ENCODE peak calls at places on chromosomes 6 and 20, in five cellular contexts. E, K, R, M and P are unnamed samples.

GRCh38 chr6:78830810-78831209 is 36.5 kb upstream of the IRAK1BP1 start:
- DNase-seq in E (no peak), K (no peak), R (no peak), M (no peak), P (no peak)

GRCh38 chr6:146028250-146028789 is 542 bp upstream of the GRM1 start:
- DNase-seq in E (peak), K (peak), R (no peak), M (peak), P (no peak)

GRCh38 chr20:61263084-61263695 is 11.1 kb downstream of the CDH4 start:
- DNase-seq in E (no peak), K (peak), R (no peak), M (no peak), P (no peak)

GRCh38 chr6:45469708-45470107 is 92.0 kb upstream of the SUPT3H start:
- DNase-seq in E (no peak), K (no peak), R (no peak), M (no peak), P (no peak)

GRCh38 chr20:38447251-38447661 is 12.1 kb upstream of the SNHG17 start:
- DNase-seq in E (no peak), K (no peak), R (no peak), M (no peak), P (no peak)

GRCh38 chr20:37897008-37897548 is 5.8 kb upstream of the VSTM2L start:
- DNase-seq in E (no peak), K (no peak), R (no peak), M (no peak), P (no peak)

GRCh38 chr20:38805958-38806854 is 709 bp downstream of the PPP1R16B start:
- DNase-seq in E (no peak), K (no peak), R (no peak), M (no peak), P (no peak)

GRCh38 chr6:45445749-45446454 is 68.2 kb upstream of the SUPT3H start:
- DNase-seq in E (peak), K (peak), R (no peak), M (peak), P (peak)

GRCh38 chr6:39243809-39244208 is 14.5 kb upstream of the KCNK5 start:
- DNase-seq in E (no peak), K (no peak), R (no peak), M (no peak), P (no peak)

GRCh38 chr20:19004975-19005374 is 191.4 kb downstream of the SCP2D1 start:
- DNase-seq in E (no peak), K (no peak), R (no peak), M (no peak), P (no peak)

GRCh38 chr6:93021235-93021909 is 398.0 kb downstream of the EPHA7 start:
- DNase-seq in E (no peak), K (no peak), R (no peak), M (no peak), P (no peak)

GRCh38 chr20:51926670-51927305 is 124.5 kb upstream of the SALL4 start:
- DNase-seq in E (no peak), K (no peak), R (no peak), M (no peak), P (no peak)

GRCh38 chr20:62804632-62805364 is at the start of gene OGFR:
- DNase-seq in E (no peak), K (peak), R (no peak), M (no peak), P (no peak)

GRCh38 chr20:43590036-43590391 is 723 bp upstream of the IFT52 start:
- DNase-seq in E (peak), K (peak), R (no peak), M (peak), P (no peak)

GRCh38 chr6:20542927-20543602 is 8.8 kb downstream of the CDKAL1 start:
- DNase-seq in E (no peak), K (no peak), R (peak), M (peak), P (peak)

GRCh38 chr20:9835302-9835701 is 3.6 kb downstream of the PAK5 start:
- DNase-seq in E (no peak), K (no peak), R (no peak), M (no peak), P (no peak)

GRCh38 chr6:44980841-44981240 is 347.3 kb upstream of the RUNX2 start:
- DNase-seq in E (no peak), K (no peak), R (no peak), M (no peak), P (no peak)

GRCh38 chr6:107030151-107030550 is 2.2 kb downstream of the MTRES1 start:
- DNase-seq in E (no peak), K (no peak), R (no peak), M (no peak), P (no peak)

GRCh38 chr6:106000935-106001334 is 85.2 kb upstream of the PRDM1 start:
- DNase-seq in E (no peak), K (no peak), R (no peak), M (no peak), P (no peak)

GRCh38 chr6:32113386-32114352 is 4.5 kb upstream of the TNXB start:
- DNase-seq in E (peak), K (no peak), R (no peak), M (peak), P (no peak)

GRCh38 chr20:44643596-44644383 is 7.7 kb downstream of the ADA start:
- DNase-seq in E (peak), K (peak), R (no peak), M (peak), P (peak)

GRCh38 chr6:159178847-159179246 is 9.6 kb downstream of the FNDC1 start:
- DNase-seq in E (no peak), K (no peak), R (no peak), M (no peak), P (no peak)

GRCh38 chr20:41352666-41353065 is 12.0 kb downstream of the LPIN3 start:
- DNase-seq in E (no peak), K (no peak), R (no peak), M (no peak), P (no peak)

GRCh38 chr6:6851059-6851658 is 256.6 kb upstream of the RREB1 start:
- DNase-seq in E (peak), K (no peak), R (no peak), M (peak), P (no peak)

GRCh38 chr20:51129201-51129671 is 106.3 kb upstream of the KCNG1 start:
- DNase-seq in E (no peak), K (no peak), R (no peak), M (no peak), P (no peak)

GRCh38 chr20:46205349-46205748 is 87.2 kb downstream of the CD40 start:
- DNase-seq in E (no peak), K (peak), R (no peak), M (no peak), P (no peak)

GRCh38 chr6:161367472-161367871 is 93.6 kb upstream of the AGPAT4 start:
- DNase-seq in E (no peak), K (no peak), R (no peak), M (peak), P (no peak)

GRCh38 chr20:6940052-6940451 is 172.6 kb downstream of the BMP2 start:
- DNase-seq in E (no peak), K (peak), R (no peak), M (peak), P (no peak)

GRCh38 chr6:161327360-161327953 is 53.6 kb upstream of the AGPAT4 start:
- DNase-seq in E (no peak), K (no peak), R (no peak), M (no peak), P (no peak)

GRCh38 chr6:78605909-78606446 is 261.4 kb upstream of the IRAK1BP1 start:
- DNase-seq in E (no peak), K (no peak), R (no peak), M (no peak), P (no peak)

GRCh38 chr6:27098956-27099355 is 148.5 kb upstream of the PRSS16 start:
- DNase-seq in E (no peak), K (no peak), R (no peak), M (no peak), P (no peak)

GRCh38 chr20:20549699-20550098 is 162.7 kb downstream of the RALGAPA2 start:
- DNase-seq in E (no peak), K (no peak), R (no peak), M (peak), P (no peak)

GRCh38 chr6:106804238-106805016 is 170.1 kb downstream of the CD24 start:
- DNase-seq in E (no peak), K (no peak), R (no peak), M (no peak), P (no peak)

GRCh38 chr6:83514877-83515466 is 2.6 kb downstream of the PRSS35 start:
- DNase-seq in E (peak), K (peak), R (peak), M (peak), P (peak)

GRCh38 chr6:8628063-8628462 is 192.7 kb upstream of the SLC35B3 start:
- DNase-seq in E (no peak), K (no peak), R (no peak), M (no peak), P (no peak)

GRCh38 chr20:7996898-7997297 is 22.7 kb downstream of the TMX4 start:
- DNase-seq in E (no peak), K (no peak), R (no peak), M (no peak), P (no peak)

GRCh38 chr6:112822769-112823168 is 475.6 kb downstream of the RFPL4B start:
- DNase-seq in E (no peak), K (no peak), R (no peak), M (no peak), P (no peak)

GRCh38 chr6:112831022-112831421 is 483.9 kb downstream of the RFPL4B start:
- DNase-seq in E (no peak), K (no peak), R (no peak), M (no peak), P (no peak)

GRCh38 chr6:112833546-112834215 is 486.6 kb downstream of the RFPL4B start:
- DNase-seq in E (no peak), K (no peak), R (no peak), M (no peak), P (no peak)

DNA sequence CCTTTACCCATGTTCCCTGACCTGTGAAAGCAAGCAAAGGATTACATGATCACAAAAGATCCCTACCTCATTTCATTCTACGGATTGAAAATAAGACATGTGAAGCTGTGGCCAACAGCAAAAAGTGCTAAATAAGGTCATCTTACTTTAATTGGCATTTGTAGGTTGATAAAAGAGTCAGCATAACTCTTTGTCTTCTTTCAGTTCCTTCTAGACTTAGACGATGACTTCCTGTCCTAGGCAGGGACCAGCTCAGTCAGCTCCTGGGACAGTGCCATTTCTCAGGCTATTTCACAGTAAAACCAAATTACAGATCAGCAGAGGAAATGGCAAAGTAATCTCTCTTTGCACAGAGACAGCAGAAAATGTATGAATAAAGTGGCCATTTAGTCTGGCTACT is 480.7 kb downstream of the RFPL4B start:
- DNase-seq in E (no peak), K (no peak), R (peak), M (no peak), P (no peak)
- TF ChIP-seq REST in E (no peak), K (no peak), R (no peak), M (no peak), P (no peak)

GRCh38 chr6:129195666-129196065 is 312.7 kb downstream of the LAMA2 start:
- DNase-seq in E (no peak), K (no peak), R (no peak), M (no peak), P (no peak)

GRCh38 chr6:129194441-129195021 is 311.6 kb downstream of the LAMA2 start:
- DNase-seq in E (no peak), K (no peak), R (no peak), M (no peak), P (no peak)

GRCh38 chr6:129189266-129189665 is 306.3 kb downstream of the LAMA2 start:
- DNase-seq in E (no peak), K (no peak), R (no peak), M (no peak), P (no peak)

GRCh38 chr6:129191275-129191674 is 308.3 kb downstream of the LAMA2 start:
- DNase-seq in E (no peak), K (no peak), R (no peak), M (no peak), P (no peak)

DNA sequence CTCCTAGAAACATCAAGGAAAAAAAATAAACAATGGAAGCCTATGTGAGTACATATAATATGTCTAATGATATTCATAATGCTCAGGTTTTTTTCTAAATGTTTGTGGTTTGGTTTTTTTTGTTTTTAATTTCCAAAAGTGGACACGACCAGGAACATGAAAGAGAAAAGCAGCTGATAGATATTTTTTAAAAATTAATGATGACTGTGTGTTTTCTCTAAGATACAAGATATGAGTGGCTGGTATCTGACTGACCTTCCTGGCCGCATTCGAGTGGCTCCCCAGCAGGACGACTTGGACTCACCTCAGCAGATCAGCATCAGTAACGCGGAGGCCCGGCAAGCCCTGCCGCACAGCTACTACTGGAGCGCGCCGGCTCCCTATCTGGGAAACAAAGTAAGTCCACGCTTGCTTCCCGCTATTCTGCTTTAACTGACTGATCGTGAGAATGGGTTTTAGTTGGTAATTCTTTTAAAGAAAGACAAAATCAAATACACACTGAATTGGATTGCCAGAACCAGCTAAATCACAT is 309.6 kb downstream of the LAMA2 start:
- DNase-seq in E (no peak), K (no peak), R (no peak), M (no peak), P (no peak)
- TF ChIP-seq CTCF in E (no peak), K (no peak), R (no peak), M (no peak), P (no peak)

DNA sequence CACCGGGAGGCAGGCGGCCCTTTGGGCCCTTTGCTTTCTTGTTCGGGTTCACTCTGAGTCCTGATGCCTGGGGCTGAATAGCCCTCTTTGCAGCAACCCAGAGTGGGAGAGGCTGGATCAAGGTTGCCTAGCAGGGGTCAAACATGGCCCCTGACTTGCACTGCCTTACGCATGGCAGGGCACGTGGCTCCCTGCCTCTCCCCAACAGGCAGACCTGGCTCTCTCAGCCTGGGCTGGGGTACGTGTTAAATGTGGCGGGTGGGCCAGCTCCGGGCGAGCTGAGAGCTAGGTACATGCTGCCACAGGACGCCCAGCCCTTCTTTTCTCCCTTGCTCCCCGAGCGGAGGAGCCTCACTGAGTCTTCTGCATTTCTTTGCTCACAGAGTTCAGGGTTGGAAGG is 7.3 kb downstream of the C6orf132 start:
- DNase-seq in E (no peak), K (no peak), R (no peak), M (no peak), P (no peak)
- TF ChIP-seq REST in E (no peak), K (no peak), R (no peak), M (no peak), P (no peak)

DNA sequence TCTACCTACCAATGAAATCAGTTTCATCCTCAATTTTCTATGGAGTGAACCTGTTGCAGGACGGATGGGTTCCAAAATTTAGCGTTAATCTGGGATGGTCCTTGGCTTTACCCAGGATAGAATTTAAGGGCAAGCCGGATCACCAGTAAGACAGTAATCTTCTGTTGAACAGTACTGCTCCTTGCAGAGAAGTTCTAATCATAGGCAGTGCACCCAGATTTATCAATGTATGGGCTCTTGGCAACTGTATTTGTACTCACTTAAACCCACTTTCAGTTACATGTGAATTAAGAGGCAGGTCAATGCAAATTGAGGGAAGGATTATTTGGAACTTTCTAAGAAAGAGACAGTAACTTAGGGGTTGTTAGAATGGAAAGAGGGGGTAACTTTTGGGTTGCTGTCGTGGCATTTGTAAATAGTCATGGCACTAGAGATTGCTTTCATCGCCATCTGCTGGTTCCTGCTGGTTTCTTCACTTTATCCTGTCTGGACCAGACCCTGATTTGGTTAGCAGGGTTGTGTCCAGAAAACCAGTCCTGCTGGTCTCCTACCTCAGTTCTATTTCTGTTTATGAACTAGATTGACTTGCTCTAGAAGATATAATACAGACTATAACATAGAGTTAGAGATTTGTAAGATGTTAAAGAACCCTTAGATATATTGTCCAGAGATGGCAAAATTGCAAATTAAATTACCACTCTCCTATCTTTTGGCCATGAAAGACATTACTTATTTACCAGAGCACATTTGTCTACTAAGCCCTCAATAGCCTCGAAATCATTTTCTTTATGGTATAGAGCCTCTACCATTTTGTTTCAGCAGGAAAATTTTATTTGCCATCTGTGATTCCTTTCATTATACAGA is 646.3 kb downstream of the UTRN start:
- DNase-seq in E (peak), K (peak), R (no peak), M (peak), P (peak)
- TF ChIP-seq CTCF in E (peak), K (peak), R (peak), M (peak), P (peak)

GRCh38 chr6:168650686-168651085 is 209.7 kb downstream of the SMOC2 start:
- DNase-seq in E (no peak), K (no peak), R (no peak), M (no peak), P (no peak)
- TF ChIP-seq REST in E (no peak), K (no peak), R (no peak), M (no peak), P (no peak)

GRCh38 chr6:142074516-142074915 is 58.2 kb upstream of the GJE1 start:
- DNase-seq in E (no peak), K (no peak), R (no peak), M (no peak), P (no peak)

GRCh38 chr6:142075516-142076101 is 57.1 kb upstream of the GJE1 start:
- DNase-seq in E (no peak), K (no peak), R (no peak), M (no peak), P (no peak)

DNA sequence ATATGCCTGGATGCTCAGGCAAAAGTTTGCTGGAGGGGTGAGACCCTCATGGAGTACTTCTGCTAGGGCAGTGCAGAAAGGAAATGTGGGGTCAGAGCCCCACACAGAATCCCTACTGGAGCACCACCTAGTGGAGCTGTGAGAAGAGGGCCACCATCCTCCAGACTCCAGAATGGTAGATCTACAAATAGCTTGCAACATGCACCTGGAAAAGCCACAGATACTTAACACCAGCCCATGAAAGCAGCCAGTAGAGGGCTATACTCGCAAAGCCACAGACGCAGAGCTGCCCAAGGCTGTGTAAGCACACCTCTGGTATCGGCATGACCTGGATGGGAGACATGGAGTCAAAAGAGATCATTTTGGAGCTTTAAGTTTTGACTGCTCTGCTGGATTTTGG is 60.7 kb upstream of the GJE1 start:
- DNase-seq in E (no peak), K (no peak), R (no peak), M (peak), P (no peak)
- TF ChIP-seq CTCF in E (no peak), K (no peak), R (no peak), M (peak), P (peak)

DNA sequence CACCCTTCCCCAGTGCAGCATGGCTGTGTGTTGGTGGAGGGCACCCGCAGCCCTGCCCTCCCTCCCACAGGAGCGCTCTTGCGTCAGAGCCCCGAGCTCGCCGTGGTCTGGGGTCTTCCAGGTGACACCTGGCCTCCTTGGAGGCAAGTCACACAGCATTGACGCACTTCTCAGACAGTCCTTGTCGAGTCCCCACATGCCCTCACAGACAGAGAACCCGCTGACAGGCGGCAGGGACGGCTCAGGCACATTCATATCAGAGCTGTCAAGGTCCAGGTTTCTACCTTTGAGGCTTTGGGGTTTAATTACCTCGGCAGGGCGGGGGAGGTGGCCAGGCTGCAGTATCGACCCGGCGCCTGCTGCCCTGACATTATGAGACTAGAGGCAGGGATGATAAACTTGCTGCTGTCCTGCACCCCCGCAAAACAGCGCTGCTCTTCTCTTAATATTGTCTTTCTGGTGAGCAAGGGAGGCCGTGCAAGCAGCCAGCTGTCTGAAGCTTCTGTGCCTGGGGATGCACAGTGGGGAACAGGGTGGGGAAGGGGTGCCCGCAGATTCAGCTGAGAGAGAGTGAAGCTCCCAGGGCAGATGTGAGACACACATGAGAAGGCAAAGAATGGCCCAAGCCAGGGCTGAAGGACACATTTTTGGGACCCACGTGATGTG is 4.7 kb downstream of the NPEPL1 start:
- DNase-seq in E (no peak), K (no peak), R (no peak), M (no peak), P (no peak)
- TF ChIP-seq REST in E (no peak), K (no peak), R (no peak), M (no peak), P (no peak)

GRCh38 chr6:157095569-157095968 is 227.8 kb downstream of the TMEM242 start:
- DNase-seq in E (no peak), K (no peak), R (no peak), M (no peak), P (no peak)
- TF ChIP-seq CTCF in E (no peak), K (no peak), R (no peak), M (no peak), P (no peak)